ENCODE peak calls at places on chromosomes 1 and 21, in nine cellular contexts. A is NCI-H1694; I is NCI-H1417; B is tibial artery; Y is occipital lobe; H is AG08396; W is effector memory CD4-positive, alpha-beta T cell; L is stimulated activated CD8-positive, alpha-beta memory T cell treated with anti-CD3 and anti-CD28 coated beads, Interleukin-15, amount 100 ng/mL, for 24 hours; V is MCF 10A. G is an unnamed sample.

GRCh38 chr1:119068427-119068826 is 72.0 kb downstream of the WARS2 start:
- DNase-seq in A (no peak), I (no peak), B (no peak), Y (no peak), H (no peak), W (no peak), L (no peak), V (no peak), G (no peak)

GRCh38 chr21:17726047-17726446 is 93.1 kb downstream of the C21orf91 start:
- DNase-seq in A (peak; percentile 4), I (peak; percentile 66), B (no peak), Y (no peak), H (peak; percentile 39), W (no peak), L (no peak), V (peak; percentile 25), G (peak; percentile 6)

GRCh38 chr1:1436634-1437032 is 1.1 kb downstream of the VWA1 start:
- DNase-seq in A (no peak), I (no peak), B (no peak), Y (no peak), H (peak; percentile 15), W (no peak), L (no peak), V (no peak), G (no peak)

GRCh38 chr1:69915347-69915746 is 290.0 kb downstream of the LRRC40 start:
- DNase-seq in A (no peak), I (no peak), B (no peak), Y (no peak), H (no peak), W (no peak), L (no peak), V (no peak), G (peak; percentile 3)

GRCh38 chr21:38958940-38959685 is 153.4 kb downstream of the ETS2 start:
- DNase-seq in A (no peak), I (no peak), B (peak; percentile 29), Y (no peak), H (peak; percentile 51), W (no peak), L (no peak), V (peak; percentile 49), G (peak; percentile 11)

GRCh38 chr1:9539829-9540550 is 725 bp downstream of the SLC25A33 start:
- DNase-seq in A (no peak), I (peak; percentile 34), B (peak; percentile 32), Y (no peak), H (peak; percentile 79), W (peak; percentile 38), L (peak; percentile 25), V (peak; percentile 43), G (peak; percentile 46)

GRCh38 chr1:10514490-10515235 is 39.9 kb downstream of the PEX14 start:
- DNase-seq in A (peak; percentile 41), I (peak; percentile 65), B (no peak), Y (no peak), H (no peak), W (no peak), L (no peak), V (no peak), G (peak; percentile 77)

GRCh38 chr1:228902781-228903572 is 167.7 kb downstream of the RHOU start:
- DNase-seq in A (peak; percentile 96), I (no peak), B (peak; percentile 93), Y (peak; percentile 84), H (peak; percentile 86), W (no peak), L (no peak), V (peak; percentile 100), G (no peak)

GRCh38 chr1:15352122-15352957 is 57.3 kb upstream of the EFHD2 start:
- DNase-seq in A (no peak), I (no peak), B (no peak), Y (no peak), H (peak; percentile 76), W (peak; percentile 8), L (peak; percentile 4), V (peak; percentile 97), G (peak; percentile 45)

GRCh38 chr21:31257265-31257664 is 86.8 kb downstream of the TIAM1 start:
- DNase-seq in A (no peak), I (no peak), B (no peak), Y (no peak), H (no peak), W (no peak), L (no peak), V (no peak), G (no peak)

GRCh38 chr1:119285482-119285881 is 83.1 kb upstream of the HAO2 start:
- DNase-seq in A (no peak), I (no peak), B (no peak), Y (no peak), H (peak; percentile 46), W (no peak), L (no peak), V (peak; percentile 86), G (no peak)

GRCh38 chr21:45797338-45797737 is 153.8 kb downstream of the PCBP3 start:
- DNase-seq in A (no peak), I (no peak), B (no peak), Y (no peak), H (no peak), W (no peak), L (no peak), V (no peak), G (no peak)

GRCh38 chr1:55816456-55816794 is 601.3 kb upstream of the USP24 start:
- DNase-seq in A (no peak), I (peak; percentile 83), B (no peak), Y (no peak), H (no peak), W (no peak), L (no peak), V (no peak), G (no peak)

GRCh38 chr21:42242611-42243010 is 23.7 kb downstream of the ABCG1 start:
- DNase-seq in A (no peak), I (no peak), B (no peak), Y (no peak), H (no peak), W (no peak), L (no peak), V (no peak), G (no peak)

GRCh38 chr1:237042467-237042891 is 495 bp downstream of the RYR2 start:
- DNase-seq in A (no peak), I (no peak), B (no peak), Y (no peak), H (no peak), W (no peak), L (no peak), V (no peak), G (no peak)

GRCh38 chr21:32772281-32773047 is 909 bp upstream of the PAXBP1 start:
- DNase-seq in A (no peak), I (peak; percentile 48), B (no peak), Y (peak; percentile 2), H (peak; percentile 48), W (no peak), L (peak; percentile 27), V (peak; percentile 26), G (peak; percentile 20)

GRCh38 chr1:3607703-3608065 is 3.6 kb downstream of the MEGF6 start:
- DNase-seq in A (peak; percentile 77), I (no peak), B (no peak), Y (no peak), H (no peak), W (no peak), L (no peak), V (no peak), G (no peak)

GRCh38 chr1:21184266-21184665 is 7.6 kb upstream of the EIF4G3 start:
- DNase-seq in A (no peak), I (no peak), B (no peak), Y (no peak), H (no peak), W (no peak), L (no peak), V (no peak), G (peak; percentile 55)

GRCh38 chr1:167173516-167174184 is 47.0 kb upstream of the POU2F1 start:
- DNase-seq in A (no peak), I (no peak), B (no peak), Y (no peak), H (no peak), W (no peak), L (no peak), V (peak; percentile 54), G (no peak)

GRCh38 chr21:25385912-25386474 is 221.3 kb downstream of the MRPL39 start:
- DNase-seq in A (peak; percentile 82), I (peak; percentile 54), B (no peak), Y (no peak), H (peak; percentile 39), W (no peak), L (no peak), V (peak; percentile 75), G (peak; percentile 78)

GRCh38 chr1:200546577-200546976 is 74.0 kb downstream of the KIF14 start:
- DNase-seq in A (no peak), I (no peak), B (no peak), Y (no peak), H (no peak), W (no peak), L (no peak), V (no peak), G (no peak)

GRCh38 chr21:38824124-38824822 is 18.5 kb downstream of the ETS2 start:
- DNase-seq in A (no peak), I (no peak), B (no peak), Y (no peak), H (peak; percentile 56), W (no peak), L (no peak), V (peak; percentile 14), G (no peak)

GRCh38 chr1:91160363-91161075 is 138.7 kb upstream of the ZNF644 start:
- DNase-seq in A (no peak), I (no peak), B (no peak), Y (no peak), H (no peak), W (no peak), L (no peak), V (no peak), G (no peak)

GRCh38 chr1:161033751-161034150 is 5.0 kb downstream of the TSTD1 start:
- DNase-seq in A (no peak), I (no peak), B (no peak), Y (no peak), H (no peak), W (no peak), L (no peak), V (peak; percentile 82), G (no peak)

GRCh38 chr1:204228896-204229295 is 15.1 kb upstream of the GOLT1A start:
- DNase-seq in A (no peak), I (no peak), B (no peak), Y (no peak), H (no peak), W (no peak), L (no peak), V (no peak), G (no peak)

GRCh38 chr1:6466023-6466422 is at the start of gene TNFRSF25:
- DNase-seq in A (no peak), I (no peak), B (no peak), Y (no peak), H (no peak), W (peak; percentile 63), L (no peak), V (no peak), G (no peak)

GRCh38 chr1:3032371-3032862 is 11.2 kb downstream of the ACTRT2 start:
- DNase-seq in A (no peak), I (no peak), B (no peak), Y (no peak), H (no peak), W (no peak), L (no peak), V (no peak), G (no peak)

GRCh38 chr1:183537405-183537804 is 52.9 kb downstream of the NCF2 start:
- DNase-seq in A (no peak), I (no peak), B (no peak), Y (no peak), H (no peak), W (no peak), L (no peak), V (no peak), G (no peak)

GRCh38 chr1:73593379-73593778 is 604.6 kb downstream of the LRRIQ3 start:
- DNase-seq in A (no peak), I (peak; percentile 57), B (no peak), Y (no peak), H (peak; percentile 1), W (no peak), L (no peak), V (peak; percentile 67), G (peak; percentile 13)

GRCh38 chr1:151196292-151196800 is 2.0 kb upstream of the PIP5K1A start:
- DNase-seq in A (peak; percentile 96), I (peak; percentile 92), B (peak; percentile 76), Y (peak; percentile 9), H (peak; percentile 39), W (peak; percentile 31), L (no peak), V (peak; percentile 95), G (peak; percentile 90)

GRCh38 chr1:23217421-23218115 is at the start of gene HTR1D:
- DNase-seq in A (no peak), I (no peak), B (no peak), Y (no peak), H (no peak), W (no peak), L (no peak), V (no peak), G (no peak)